ENCODE peak calls at places on chromosomes 3 and 15, in nine cellular contexts. I is mucosa of descending colon, W is AG04450, E is fibroblast of mammary gland, C is hepatocyte, V is ascending aorta, L is fibroblast of lung, N is dorsolateral prefrontal cortex, A is WERI-Rb-1. S is an unnamed sample.

GRCh38 chr3:150106752-150107428 is 136.2 kb upstream of the PFN2 start:
- DNase-seq in I (no peak), W (peak; percentile 78), E (peak; percentile 97), C (peak; percentile 56), V (no peak), L (peak; percentile 84), N (no peak), A (peak; percentile 65), S (peak; percentile 100)

GRCh38 chr3:42501681-42502428 is 588 bp upstream of the VIPR1 start:
- DNase-seq in I (peak; percentile 91), W (no peak), E (peak; percentile 21), C (peak; percentile 82), V (peak; percentile 75), L (peak; percentile 26), N (peak; percentile 57), A (peak; percentile 77), S (no peak)

GRCh38 chr3:15941958-15942357 is 144.2 kb upstream of the ANKRD28 start:
- DNase-seq in I (no peak), W (no peak), E (no peak), C (no peak), V (no peak), L (no peak), N (no peak), A (no peak), S (peak; percentile 30)

GRCh38 chr15:48800811-48801460 is 9.9 kb downstream of the CEP152 start:
- DNase-seq in I (no peak), W (no peak), E (peak; percentile 59), C (peak; percentile 28), V (no peak), L (peak; percentile 73), N (no peak), A (no peak), S (peak; percentile 50)

GRCh38 chr3:174162550-174162949 is 696.6 kb upstream of the NAALADL2 start:
- DNase-seq in I (no peak), W (no peak), E (peak; percentile 61), C (no peak), V (no peak), L (peak; percentile 3), N (no peak), A (no peak), S (peak; percentile 56)

GRCh38 chr3:113231391-113231790 is 20.0 kb downstream of the BOC start:
- DNase-seq in I (no peak), W (no peak), E (peak; percentile 90), C (no peak), V (no peak), L (no peak), N (no peak), A (no peak), S (peak; percentile 85)

GRCh38 chr3:177443469-177443868 is 246.2 kb upstream of the TBL1XR1 start:
- DNase-seq in I (no peak), W (no peak), E (no peak), C (peak; percentile 40), V (no peak), L (peak; percentile 48), N (no peak), A (no peak), S (peak; percentile 50)

GRCh38 chr15:100691321-100691720 is 88.9 kb downstream of the ASB7 start:
- DNase-seq in I (no peak), W (no peak), E (no peak), C (no peak), V (no peak), L (no peak), N (no peak), A (no peak), S (no peak)

GRCh38 chr3:98556164-98557130 is 24.7 kb downstream of the GPR15 start:
- DNase-seq in I (no peak), W (no peak), E (no peak), C (no peak), V (no peak), L (no peak), N (no peak), A (no peak), S (no peak)

GRCh38 chr3:114848087-114848486 is 299.0 kb downstream of the ZBTB20 start:
- DNase-seq in I (no peak), W (no peak), E (no peak), C (no peak), V (no peak), L (no peak), N (peak; percentile 69), A (no peak), S (no peak)

GRCh38 chr15:66503780-66504562 is 684 bp downstream of the RPL4 start:
- DNase-seq in I (no peak), W (no peak), E (peak; percentile 22), C (no peak), V (no peak), L (no peak), N (no peak), A (no peak), S (no peak)

GRCh38 chr3:138457863-138458735 is 23.7 kb downstream of the ESYT3 start:
- DNase-seq in I (no peak), W (no peak), E (no peak), C (no peak), V (peak; percentile 57), L (no peak), N (peak; percentile 26), A (no peak), S (no peak)

GRCh38 chr3:61894988-61895935 is 333.9 kb downstream of the PTPRG start:
- DNase-seq in I (peak; percentile 41), W (peak; percentile 58), E (peak; percentile 96), C (peak; percentile 88), V (peak; percentile 88), L (peak; percentile 93), N (no peak), A (peak; percentile 31), S (peak; percentile 77)

GRCh38 chr3:169931747-169932520 is 20.6 kb downstream of the SAMD7 start:
- DNase-seq in I (no peak), W (no peak), E (no peak), C (no peak), V (no peak), L (no peak), N (no peak), A (no peak), S (no peak)

GRCh38 chr15:88624971-88625290 is 3.8 kb downstream of the AEN start:
- DNase-seq in I (no peak), W (no peak), E (no peak), C (no peak), V (no peak), L (no peak), N (no peak), A (no peak), S (peak; percentile 39)
- H3K4me3 ChIP-seq in I (no peak overlapping the region), W (peak overlapping the region; percentile 25), E (peak overlapping the region; percentile 7), C (no peak overlapping the region), V (no peak overlapping the region), L (peak overlapping the region; percentile 87), N (no peak overlapping the region), A (no peak overlapping the region), S (peak overlapping the region; percentile 78)

DNA sequence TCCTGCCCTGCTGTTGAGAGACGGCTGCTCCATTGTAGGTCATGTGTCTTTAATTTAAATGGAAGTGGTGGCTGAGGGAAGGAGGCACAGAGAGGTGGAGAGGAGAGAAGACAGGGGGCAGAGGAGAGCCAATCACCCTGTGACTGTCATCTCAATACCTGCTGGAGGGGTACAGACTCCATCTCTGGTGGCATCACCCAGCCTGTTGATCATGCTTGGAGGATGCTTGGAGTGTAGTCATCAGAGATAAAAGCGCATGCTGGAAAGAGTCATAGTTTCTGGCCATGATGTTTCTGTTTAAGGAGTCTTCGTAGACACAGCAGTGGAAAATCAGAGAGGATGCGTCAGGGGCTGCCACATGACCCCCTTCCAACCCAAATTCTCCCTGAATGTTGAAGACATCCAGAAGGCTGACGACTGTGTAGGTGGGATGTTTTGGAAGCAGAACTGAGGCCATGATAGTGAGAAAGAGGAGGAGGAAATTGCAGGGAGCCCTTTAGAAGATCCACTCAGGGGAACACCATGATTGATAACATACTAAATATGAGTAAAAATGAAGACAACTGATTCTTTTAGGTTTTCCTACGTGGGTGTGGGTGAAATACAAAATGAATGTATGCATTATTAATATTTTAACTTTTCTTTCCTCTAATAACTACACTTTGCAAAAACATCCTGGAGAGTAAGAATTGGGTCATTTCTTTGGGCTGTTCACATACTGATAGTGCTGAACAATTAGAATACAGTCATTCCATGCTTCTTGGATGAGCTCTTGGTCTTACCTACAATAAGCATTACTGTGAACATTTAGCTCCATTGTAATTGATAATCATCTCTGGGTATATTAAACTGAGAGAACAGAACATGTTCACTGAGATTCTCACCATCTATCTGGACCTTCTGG is 210.6 kb upstream of the ATP10A start:
- DNase-seq in I (no peak), W (no peak), E (no peak), C (no peak), V (no peak), L (no peak), N (no peak), A (no peak), S (no peak)
- TF ChIP-seq CTCF in I (no peak), W (no peak), E (no peak), C (no peak), V (no peak), L (no peak), N (no peak), A (peak; percentile 25), S (no peak)

DNA sequence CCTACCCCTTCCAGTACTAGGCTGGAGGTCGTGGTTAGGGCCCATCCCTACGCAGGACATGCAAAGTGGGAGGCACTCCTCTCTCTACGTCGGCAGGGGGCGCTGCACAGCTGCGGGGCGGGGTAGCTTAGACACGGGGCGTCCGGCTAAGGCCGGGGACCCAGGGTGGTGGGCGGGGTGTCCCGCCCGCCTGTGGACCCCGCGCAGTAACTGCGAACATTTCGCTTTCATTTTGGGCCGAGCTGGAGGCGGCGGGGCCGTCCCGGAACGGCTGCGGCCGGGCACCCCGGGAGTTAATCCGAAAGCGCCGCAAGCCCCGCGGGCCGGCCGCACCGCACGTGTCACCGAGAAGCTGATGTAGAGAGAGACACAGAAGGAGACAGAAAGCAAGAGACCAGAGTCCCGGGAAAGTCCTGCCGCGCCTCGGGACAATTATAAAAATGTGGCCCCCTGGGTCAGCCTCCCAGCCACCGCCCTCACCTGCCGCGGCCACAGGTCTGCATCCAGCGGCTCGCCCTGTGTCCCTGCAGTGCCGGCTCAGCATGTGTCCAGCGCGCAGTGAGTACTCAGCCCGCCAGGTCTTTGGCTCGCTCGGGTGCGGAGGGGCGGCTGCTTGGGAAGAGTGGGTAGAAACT is at the start of gene IL12A:
- DNase-seq in I (peak; percentile 89), W (no peak), E (peak; percentile 71), C (peak; percentile 90), V (peak; percentile 81), L (peak; percentile 75), N (peak; percentile 70), A (peak; percentile 76), S (peak; percentile 66)
- H3K4me3 ChIP-seq in I (peak within 1 kb of the TSS; percentile 25), W (peak within 1 kb of the TSS; percentile 70), E (peak within 1 kb of the TSS; percentile 70), C (peak within 1 kb of the TSS; percentile 83), V (peak within 1 kb of the TSS; percentile 53), L (peak within 1 kb of the TSS; percentile 89), N (peak within 1 kb of the TSS; percentile 75), A (peak within 1 kb of the TSS; percentile 61), S (peak within 1 kb of the TSS; percentile 69)

DNA sequence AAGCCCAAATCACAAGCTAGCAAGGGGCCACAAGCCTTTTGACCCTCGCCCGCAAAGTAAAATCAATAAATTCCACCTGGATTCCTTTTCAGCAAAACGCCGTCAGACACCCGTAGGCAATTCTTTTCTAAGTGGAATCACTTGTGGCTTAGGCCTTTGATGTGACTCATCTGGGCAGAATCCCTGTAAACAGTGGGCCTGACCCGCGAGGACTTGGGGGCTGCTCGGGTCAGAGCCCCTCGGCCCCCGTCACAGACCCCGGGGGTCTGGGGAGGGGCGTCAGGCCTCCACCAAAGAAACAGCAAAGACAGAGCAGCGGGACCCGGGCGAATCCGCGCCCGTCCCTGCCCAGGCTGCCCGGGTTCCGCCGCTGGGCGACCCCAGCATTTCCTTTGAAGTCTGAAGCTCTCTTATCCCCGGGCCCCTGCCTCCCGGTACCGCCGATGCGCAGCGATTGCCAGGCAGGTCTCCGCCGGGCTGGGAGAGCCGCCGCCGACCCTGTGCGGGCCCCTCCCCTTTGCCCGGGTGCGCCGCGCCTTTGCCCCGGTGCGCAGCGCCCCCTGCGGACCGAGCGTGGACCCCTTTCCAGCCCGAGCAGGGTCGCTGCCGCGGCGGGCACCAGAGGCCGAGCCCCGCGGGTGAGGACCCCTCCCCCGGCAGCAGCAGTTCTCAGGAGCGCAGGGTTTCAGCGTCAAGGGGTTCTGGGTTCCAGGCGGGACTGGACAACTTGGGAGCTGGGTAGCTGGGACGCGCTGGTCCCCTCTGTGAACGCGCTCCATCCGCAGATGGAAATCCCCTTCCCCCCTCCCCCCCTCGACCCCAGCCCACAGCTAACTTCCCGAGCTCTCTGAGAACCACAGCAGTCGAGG is 178.3 kb downstream of the UACA start:
- DNase-seq in I (no peak), W (no peak), E (no peak), C (peak; percentile 81), V (peak; percentile 43), L (peak; percentile 32), N (no peak), A (peak; percentile 43), S (peak; percentile 24)
- TF ChIP-seq CTCF in I (no peak), W (peak; percentile 58), E (no peak), C (peak; percentile 76), V (no peak), L (peak; percentile 27), N (no peak), A (peak; percentile 70), S (peak; percentile 3)